ENCODE peak calls at places on chromosome 20, in eight cellular contexts. Y is SK-N-MC; V is uterus; X is MM.1S; Q is CD8-positive, alpha-beta T cell; F is IMR-90; K is HepG2; B is HL-60. Z is an unnamed sample.

GRCh38 chr20:40961686-40962640 is 66.7 kb upstream of the TOP1 start:
- DNase-seq in V (no peak), Y (no peak), F (peak), X (no peak), B (no peak), Q (no peak), K (no peak), Z (no peak)

GRCh38 chr20:41154436-41155176 is 17.3 kb downstream of the PLCG1 start:
- DNase-seq in Q (no peak), F (no peak), K (no peak), B (no peak), X (no peak), V (no peak), Y (no peak), Z (no peak)

GRCh38 chr20:21981179-21981578 is 275.7 kb downstream of the PAX1 start:
- DNase-seq in Y (no peak), V (no peak), K (no peak), Q (no peak), F (no peak), X (no peak), B (no peak), Z (no peak)

GRCh38 chr20:59063358-59064213 is 21.0 kb upstream of the PRELID3B start:
- DNase-seq in V (peak), K (no peak), F (peak), X (no peak), Y (no peak), Q (no peak), B (no peak), Z (no peak)

GRCh38 chr20:36929691-36930090 is 21.8 kb downstream of the SAMHD1 start:
- DNase-seq in Q (no peak), X (no peak), Y (no peak), V (no peak), F (no peak), K (no peak), B (no peak), Z (no peak)

GRCh38 chr20:64044484-64045247 is 4.8 kb downstream of the SOX18 start:
- DNase-seq in K (no peak), Q (no peak), Y (no peak), X (no peak), B (no peak), V (no peak), F (peak), Z (no peak)

GRCh38 chr20:56393133-56393472 is 658 bp downstream of the CSTF1 start:
- DNase-seq in B (no peak), K (no peak), F (no peak), Y (no peak), Q (no peak), V (no peak), X (no peak), Z (no peak)

GRCh38 chr20:24662756-24663399 is 193.4 kb downstream of the SYNDIG1 start:
- DNase-seq in F (peak), X (no peak), B (no peak), Y (no peak), K (no peak), V (no peak), Q (no peak), Z (no peak)

GRCh38 chr20:10774357-10774943 is 100.7 kb upstream of the JAG1 start:
- DNase-seq in F (no peak), B (no peak), Q (no peak), X (no peak), K (no peak), V (no peak), Y (no peak), Z (no peak)

GRCh38 chr20:54379893-54380292 is 95.5 kb upstream of the DOK5 start:
- DNase-seq in F (no peak), Q (no peak), B (no peak), X (no peak), Y (no peak), V (no peak), K (no peak), Z (no peak)

GRCh38 chr20:22949710-22950109 is 85.4 kb upstream of the SSTR4 start:
- DNase-seq in V (no peak), F (no peak), Q (no peak), B (no peak), K (no peak), X (no peak), Y (no peak), Z (no peak)

GRCh38 chr20:23534801-23535593 is 33.3 kb downstream of the CST9L start:
- DNase-seq in Y (no peak), K (no peak), Q (no peak), V (no peak), X (no peak), F (no peak), B (no peak), Z (no peak)

GRCh38 chr20:25352746-25353145 is 37.9 kb downstream of the ABHD12 start:
- DNase-seq in X (no peak), V (no peak), Y (no peak), F (no peak), Q (no peak), K (no peak), B (no peak), Z (no peak)

GRCh38 chr20:2890743-2891142 is 17.5 kb downstream of the PTPRA start:
- DNase-seq in B (no peak), V (no peak), Y (no peak), Q (no peak), K (no peak), X (no peak), F (peak), Z (no peak)

DNA sequence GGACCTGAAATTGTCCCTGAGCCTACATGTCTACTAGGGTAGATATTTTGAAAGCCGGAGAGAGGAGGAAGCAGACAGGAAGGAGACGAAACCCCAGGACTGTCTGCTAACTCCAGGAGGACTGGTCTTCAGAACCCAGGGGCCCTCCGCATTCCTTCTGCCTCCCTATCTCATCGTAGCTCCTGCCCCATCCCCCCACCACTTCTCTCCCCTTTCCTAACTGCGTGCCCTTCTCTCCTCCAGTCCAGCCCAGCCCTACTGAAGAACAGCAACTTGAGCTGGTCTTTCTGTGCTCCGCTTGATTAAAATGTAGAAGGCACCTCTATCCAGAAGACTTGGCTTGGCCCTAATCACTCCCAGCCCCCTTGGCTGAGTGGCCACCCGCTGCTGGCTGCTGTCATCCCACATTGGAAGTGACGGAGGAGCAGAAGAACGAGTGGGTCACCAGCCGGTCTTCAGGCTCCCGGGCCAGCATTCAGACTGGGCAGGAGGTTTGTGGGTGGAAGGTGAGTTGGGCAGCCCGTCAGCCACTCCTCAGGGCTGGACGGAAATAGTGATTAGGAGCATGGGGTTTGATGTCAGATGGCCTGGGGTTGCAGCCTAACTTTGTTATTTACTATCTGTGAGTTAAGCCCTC is 28.8 kb upstream of the ANGPT4 start:
- DNase-seq in V (no peak), X (no peak), Y (no peak), K (no peak), F (no peak), B (no peak), Q (no peak), Z (no peak)
- H3K27ac ChIP-seq in V (no peak), X (no peak), Y (no peak), K (no peak), F (no peak), B (no peak), Q (no peak), Z (no peak)

GRCh38 chr20:57441510-57442154 is 50.4 kb downstream of the RBM38 start:
- DNase-seq in Q (no peak), V (no peak), X (no peak), K (no peak), Y (no peak), F (no peak), B (no peak), Z (no peak)
- H3K27ac ChIP-seq in Q (no peak), V (peak), X (no peak), K (no peak), Y (no peak), F (no peak), B (no peak), Z (peak)

GRCh38 chr20:51941503-51941902 is 139.2 kb upstream of the SALL4 start:
- DNase-seq in Y (no peak), B (no peak), K (no peak), X (no peak), Q (no peak), F (no peak), V (no peak), Z (no peak)
- H3K27ac ChIP-seq in Y (no peak), B (no peak), K (no peak), X (no peak), Q (no peak), F (no peak), V (no peak), Z (no peak)

DNA sequence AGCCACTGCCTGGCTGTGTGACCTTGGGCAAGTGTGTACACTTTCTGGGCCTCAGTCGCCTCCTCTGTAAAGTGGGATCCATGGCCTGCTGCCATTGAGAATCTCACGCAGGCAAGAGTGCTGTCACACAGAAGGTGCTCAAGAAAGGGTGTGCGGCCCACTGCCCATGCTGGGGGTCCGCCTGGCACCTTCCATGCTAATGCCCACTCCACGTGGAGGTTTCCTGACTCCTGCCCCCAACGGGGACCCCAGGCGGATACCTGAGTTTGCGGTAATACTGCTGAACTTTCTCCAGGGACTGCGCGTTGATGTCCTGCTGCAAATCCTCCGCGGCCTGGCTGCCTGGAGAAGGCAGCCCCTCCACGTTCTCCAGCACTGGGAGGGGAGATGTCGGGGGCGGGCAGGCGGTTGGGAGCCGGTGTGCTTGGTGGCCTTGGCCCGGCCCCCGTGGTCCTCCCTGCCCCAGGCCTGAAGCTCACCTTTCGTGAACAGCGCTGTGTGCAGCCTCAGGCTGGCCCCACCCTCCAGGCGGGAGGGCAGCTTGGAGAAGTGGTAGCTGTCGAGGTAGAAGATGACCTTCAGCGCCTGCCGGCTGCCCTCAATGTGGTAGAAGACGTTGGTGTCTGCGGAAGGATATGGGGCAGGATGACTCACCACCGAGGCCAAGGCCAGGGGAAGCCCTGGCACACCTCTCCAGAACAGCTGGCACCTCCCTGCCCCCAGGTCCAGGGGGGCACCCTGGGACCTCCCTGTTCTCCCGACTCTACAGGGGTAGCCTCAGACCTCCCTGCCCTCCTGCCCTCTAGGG is 195.6 kb downstream of the PREX1 start:
- DNase-seq in B (peak), X (no peak), V (no peak), Q (no peak), Y (no peak), K (no peak), F (no peak), Z (no peak)
- H3K27ac ChIP-seq in B (no peak), X (no peak), V (no peak), Q (no peak), Y (no peak), K (no peak), F (no peak), Z (no peak)

DNA sequence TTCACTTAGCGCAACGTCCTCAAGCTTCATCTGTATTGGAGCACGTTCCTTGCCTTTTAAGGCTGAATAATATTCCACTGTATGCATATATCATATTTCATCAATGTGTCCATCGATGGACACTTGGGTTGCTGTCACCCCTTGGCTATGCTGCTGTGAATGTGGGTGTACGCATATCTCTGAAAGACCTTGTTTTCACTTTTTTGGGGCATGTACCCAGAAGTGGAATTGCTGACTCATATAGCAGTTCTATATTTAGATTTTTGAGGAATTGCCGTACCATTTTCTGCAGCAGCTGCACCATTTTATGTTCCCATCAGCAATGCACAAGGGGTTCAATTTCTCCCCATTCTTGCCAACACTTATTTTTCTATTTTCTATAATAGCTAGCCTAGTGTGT is 22.8 kb upstream of the SLC23A2 start:
- DNase-seq in Y (no peak), B (no peak), F (peak), Q (no peak), V (no peak), K (no peak), X (no peak), Z (no peak)
- H3K27ac ChIP-seq in Y (no peak), B (no peak), F (no peak), Q (no peak), V (no peak), K (no peak), X (no peak), Z (no peak)

GRCh38 chr20:38029453-38029852 is 3.8 kb downstream of the TTI1 start:
- DNase-seq in B (no peak), Y (no peak), K (no peak), V (no peak), Q (no peak), F (no peak), X (no peak), Z (no peak)

GRCh38 chr20:38023181-38024085 is 9.8 kb downstream of the TTI1 start:
- DNase-seq in Q (no peak), Y (no peak), X (no peak), K (peak), F (peak), V (no peak), B (no peak), Z (no peak)

GRCh38 chr20:38021373-38021772 is 11.9 kb downstream of the TTI1 start:
- DNase-seq in B (no peak), V (no peak), Y (no peak), K (peak), F (peak), X (no peak), Q (no peak), Z (no peak)

GRCh38 chr20:38024496-38024895 is 8.8 kb downstream of the TTI1 start:
- DNase-seq in F (no peak), X (no peak), V (no peak), B (no peak), Y (no peak), Q (no peak), K (no peak), Z (no peak)
- H3K27ac ChIP-seq in F (peak), X (no peak), V (no peak), B (no peak), Y (no peak), Q (no peak), K (no peak), Z (no peak)

DNA sequence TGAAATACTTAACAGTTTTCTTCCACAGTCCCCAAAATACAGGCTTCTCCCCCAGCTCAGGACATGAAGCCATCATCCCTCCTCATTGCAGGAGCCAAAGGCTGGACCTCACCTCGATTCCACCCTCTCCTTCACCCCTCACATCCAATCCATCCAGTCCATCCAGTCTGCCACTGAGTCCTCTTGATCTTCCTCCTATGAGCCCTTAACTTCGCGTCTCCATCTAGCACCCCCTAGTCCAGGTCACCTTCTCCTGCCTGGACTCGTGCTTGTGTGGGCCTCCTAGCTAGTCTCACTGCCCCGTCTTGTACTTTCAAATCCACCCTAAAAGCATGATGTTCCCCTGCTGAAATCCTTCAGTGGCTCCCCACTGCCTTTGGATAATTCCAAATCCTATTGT is 3.3 kb downstream of the TRIB3 start:
- DNase-seq in K (no peak), F (no peak), Y (no peak), V (no peak), X (no peak), B (no peak), Q (no peak), Z (no peak)
- H3K27ac ChIP-seq in K (no peak), F (no peak), Y (no peak), V (no peak), X (no peak), B (no peak), Q (no peak), Z (no peak)

GRCh38 chr20:44918342-44918741 is 8.5 kb downstream of the PABPC1L start:
- DNase-seq in K (no peak), Y (no peak), X (no peak), Q (no peak), B (no peak), V (no peak), F (no peak), Z (no peak)

GRCh38 chr20:44918761-44919160 is 8.9 kb downstream of the PABPC1L start:
- DNase-seq in Q (no peak), K (no peak), V (no peak), Y (no peak), B (no peak), X (no peak), F (no peak), Z (no peak)

GRCh38 chr20:44914924-44915323 is 5.1 kb downstream of the PABPC1L start:
- DNase-seq in V (no peak), F (no peak), Y (no peak), X (no peak), K (no peak), Q (no peak), B (no peak), Z (no peak)

GRCh38 chr20:44916586-44916985 is 6.7 kb downstream of the PABPC1L start:
- DNase-seq in Y (no peak), B (no peak), Q (no peak), K (no peak), X (no peak), V (no peak), F (no peak), Z (no peak)

DNA sequence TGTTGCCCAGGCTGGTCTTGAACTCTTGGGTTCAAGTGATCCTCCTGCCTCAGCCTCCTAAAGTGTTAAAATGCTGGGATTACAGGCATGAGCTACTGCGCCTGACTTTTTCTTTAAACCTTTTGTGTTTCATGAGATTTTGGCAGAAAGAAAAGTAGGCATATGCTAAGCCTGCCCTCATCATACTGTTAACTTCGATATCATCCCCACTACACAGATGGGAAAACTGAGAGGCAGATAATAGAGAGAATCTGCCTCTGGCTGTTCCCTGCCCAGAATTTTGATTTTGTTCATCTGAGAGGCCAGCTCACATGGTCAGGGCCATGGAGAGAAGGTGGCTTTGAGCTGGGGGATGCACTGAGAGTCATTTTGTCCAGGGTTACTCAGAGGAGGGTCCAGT is 7.5 kb downstream of the PABPC1L start:
- DNase-seq in F (no peak), Y (no peak), Q (no peak), V (no peak), B (no peak), K (no peak), X (no peak), Z (no peak)
- H3K27ac ChIP-seq in F (no peak), Y (no peak), Q (no peak), V (no peak), B (no peak), K (no peak), X (no peak), Z (no peak)

GRCh38 chr20:33671573-33672288 is 2.5 kb downstream of the NECAB3 start:
- DNase-seq in V (no peak), B (no peak), K (no peak), X (peak), Q (no peak), F (no peak), Y (no peak), Z (no peak)

GRCh38 chr20:33670715-33671499 is 3.3 kb downstream of the NECAB3 start:
- DNase-seq in K (no peak), B (no peak), V (no peak), F (no peak), Y (no peak), X (peak), Q (no peak), Z (no peak)

GRCh38 chr20:33668791-33669155 is 2.0 kb downstream of the ACTL10 start:
- DNase-seq in K (no peak), X (no peak), B (no peak), V (no peak), F (no peak), Y (no peak), Q (no peak), Z (no peak)

GRCh38 chr20:33669224-33669623 is 2.5 kb downstream of the ACTL10 start:
- DNase-seq in K (no peak), Y (no peak), V (no peak), X (no peak), Q (no peak), B (no peak), F (no peak), Z (no peak)

GRCh38 chr20:33669873-33670640 is 3.3 kb downstream of the ACTL10 start:
- DNase-seq in F (no peak), Q (no peak), Y (no peak), V (peak), B (no peak), X (no peak), K (no peak), Z (no peak)
- H3K27ac ChIP-seq in F (no peak), Q (no peak), Y (no peak), V (no peak), B (no peak), X (no peak), K (no peak), Z (no peak)

GRCh38 chr20:46356195-46357029 is 48.1 kb upstream of the CDH22 start:
- DNase-seq in X (no peak), F (no peak), Y (no peak), V (no peak), B (no peak), K (no peak), Q (no peak), Z (no peak)
- H3K27ac ChIP-seq in X (no peak), F (no peak), Y (no peak), V (peak), B (no peak), K (no peak), Q (peak), Z (peak)